ENCODE peak calls at places on chromosome 22, in ten cellular contexts. One of them, this sample, is unnamed.
A peak's percentile ranks its signal among the peaks of the same experiment; 100 is the strongest.

GRCh38 chr22:22201185-22201924 is 43.2 kb upstream of the VPREB1 start:
- DNase-seq in GM12892: peak; percentile 60
- DNase-seq in adrenal gland: no peak
- DNase-seq in tibial nerve: no peak
- DNase-seq in suprapubic skin: no peak
- DNase-seq in erythroblast: peak; percentile 71
- DNase-seq in uterus: no peak
- DNase-seq in H54: peak; percentile 17
- DNase-seq in vagina: no peak
- DNase-seq in GM12891: peak; percentile 53
- DNase-seq in this sample: peak; percentile 16

GRCh38 chr22:36415415-36416168 is 27.8 kb upstream of the MYH9 start:
- DNase-seq in uterus: no peak
- DNase-seq in adrenal gland: no peak
- DNase-seq in suprapubic skin: no peak
- DNase-seq in GM12892: no peak
- DNase-seq in tibial nerve: no peak
- DNase-seq in vagina: no peak
- DNase-seq in GM12891: no peak
- DNase-seq in erythroblast: no peak
- DNase-seq in H54: no peak
- DNase-seq in this sample: no peak

GRCh38 chr22:33274214-33274828 is 216.1 kb upstream of the SYN3 start:
- DNase-seq in adrenal gland: no peak
- DNase-seq in tibial nerve: peak; percentile 21
- DNase-seq in H54: peak; percentile 10
- DNase-seq in erythroblast: peak; percentile 53
- DNase-seq in uterus: no peak
- DNase-seq in vagina: no peak
- DNase-seq in suprapubic skin: no peak
- DNase-seq in GM12892: peak; percentile 42
- DNase-seq in GM12891: peak; percentile 44
- DNase-seq in this sample: peak; percentile 50

GRCh38 chr22:36465232-36466021 is 16.0 kb downstream of the TXN2 start:
- DNase-seq in GM12891: no peak
- DNase-seq in erythroblast: no peak
- DNase-seq in adrenal gland: peak; percentile 96
- DNase-seq in suprapubic skin: no peak
- DNase-seq in GM12892: no peak
- DNase-seq in H54: peak; percentile 64
- DNase-seq in vagina: no peak
- DNase-seq in uterus: peak; percentile 92
- DNase-seq in tibial nerve: no peak
- DNase-seq in this sample: peak; percentile 42

GRCh38 chr22:46262449-46263207 is 515 bp downstream of the PKDREJ start:
- DNase-seq in H54: no peak
- DNase-seq in uterus: peak; percentile 50
- DNase-seq in erythroblast: peak; percentile 76
- DNase-seq in GM12891: no peak
- DNase-seq in tibial nerve: peak; percentile 52
- DNase-seq in GM12892: no peak
- DNase-seq in adrenal gland: peak; percentile 61
- DNase-seq in suprapubic skin: no peak
- DNase-seq in vagina: no peak
- DNase-seq in this sample: no peak

GRCh38 chr22:32622004-32622761 is 147.6 kb downstream of the FBXO7 start:
- DNase-seq in erythroblast: no peak
- DNase-seq in suprapubic skin: no peak
- DNase-seq in H54: no peak
- DNase-seq in GM12892: no peak
- DNase-seq in vagina: no peak
- DNase-seq in tibial nerve: peak; percentile 73
- DNase-seq in adrenal gland: peak; percentile 58
- DNase-seq in GM12891: no peak
- DNase-seq in uterus: peak; percentile 76
- DNase-seq in this sample: no peak

GRCh38 chr22:35064664-35065063 is 1.3 kb upstream of the ISX start:
- DNase-seq in vagina: no peak
- DNase-seq in erythroblast: no peak
- DNase-seq in GM12892: peak; percentile 44
- DNase-seq in H54: peak; percentile 44
- DNase-seq in tibial nerve: no peak
- DNase-seq in adrenal gland: no peak
- DNase-seq in uterus: no peak
- DNase-seq in suprapubic skin: no peak
- DNase-seq in GM12891: peak; percentile 30
- DNase-seq in this sample: peak; percentile 77

GRCh38 chr22:33519140-33519973 is 400.9 kb downstream of the LARGE1 start:
- DNase-seq in H54: peak; percentile 16
- DNase-seq in vagina: no peak
- DNase-seq in GM12891: peak; percentile 50
- DNase-seq in tibial nerve: peak; percentile 76
- DNase-seq in GM12892: peak; percentile 50
- DNase-seq in suprapubic skin: no peak
- DNase-seq in erythroblast: peak; percentile 58
- DNase-seq in adrenal gland: peak; percentile 50
- DNase-seq in uterus: peak; percentile 65
- DNase-seq in this sample: peak; percentile 73

GRCh38 chr22:35742342-35743100 is 24.8 kb downstream of the APOL5 start:
- DNase-seq in uterus: no peak
- DNase-seq in tibial nerve: no peak
- DNase-seq in erythroblast: peak; percentile 88
- DNase-seq in H54: peak; percentile 28
- DNase-seq in vagina: no peak
- DNase-seq in GM12892: no peak
- DNase-seq in suprapubic skin: no peak
- DNase-seq in GM12891: no peak
- DNase-seq in adrenal gland: no peak
- DNase-seq in this sample: no peak

GRCh38 chr22:17601031-17601430 is 27.5 kb downstream of the ATP6V1E1 start:
- DNase-seq in vagina: no peak
- DNase-seq in GM12892: no peak
- DNase-seq in uterus: no peak
- DNase-seq in adrenal gland: no peak
- DNase-seq in tibial nerve: no peak
- DNase-seq in GM12891: no peak
- DNase-seq in H54: no peak
- DNase-seq in suprapubic skin: no peak
- DNase-seq in erythroblast: no peak
- DNase-seq in this sample: no peak

GRCh38 chr22:36930041-36930935 is 16.9 kb downstream of the CSF2RB start:
- DNase-seq in erythroblast: no peak
- DNase-seq in vagina: no peak
- DNase-seq in GM12892: no peak
- DNase-seq in adrenal gland: no peak
- DNase-seq in GM12891: no peak
- DNase-seq in uterus: no peak
- DNase-seq in H54: no peak
- DNase-seq in suprapubic skin: no peak
- DNase-seq in tibial nerve: no peak
- DNase-seq in this sample: no peak

GRCh38 chr22:26174280-26174679 is 5.0 kb downstream of the SEZ6L start:
- DNase-seq in suprapubic skin: no peak
- DNase-seq in uterus: no peak
- DNase-seq in H54: no peak
- DNase-seq in GM12891: no peak
- DNase-seq in tibial nerve: no peak
- DNase-seq in vagina: no peak
- DNase-seq in adrenal gland: no peak
- DNase-seq in erythroblast: no peak
- DNase-seq in GM12892: no peak
- DNase-seq in this sample: peak; percentile 15

GRCh38 chr22:41561335-41561734 is 525 bp downstream of the CSDC2 start:
- DNase-seq in GM12891: no peak
- DNase-seq in H54: no peak
- DNase-seq in suprapubic skin: no peak
- DNase-seq in adrenal gland: no peak
- DNase-seq in vagina: no peak
- DNase-seq in uterus: no peak
- DNase-seq in GM12892: no peak
- DNase-seq in tibial nerve: no peak
- DNase-seq in erythroblast: no peak
- DNase-seq in this sample: no peak

GRCh38 chr22:19466848-19467752 is 11.9 kb downstream of the UFD1 start:
- DNase-seq in tibial nerve: no peak
- DNase-seq in H54: no peak
- DNase-seq in GM12892: no peak
- DNase-seq in uterus: no peak
- DNase-seq in adrenal gland: no peak
- DNase-seq in suprapubic skin: no peak
- DNase-seq in erythroblast: peak; percentile 34
- DNase-seq in GM12891: no peak
- DNase-seq in vagina: peak; percentile 32
- DNase-seq in this sample: no peak
- TF ChIP-seq POLR2A in tibial nerve: no peak
- TF ChIP-seq POLR2A in H54: no peak
- TF ChIP-seq POLR2A in GM12892: no peak
- TF ChIP-seq POLR2A in uterus: no peak
- TF ChIP-seq POLR2A in adrenal gland: no peak
- TF ChIP-seq POLR2A in suprapubic skin: no peak
- TF ChIP-seq POLR2A in erythroblast: no peak
- TF ChIP-seq POLR2A in GM12891: no peak
- TF ChIP-seq POLR2A in vagina: no peak
- TF ChIP-seq POLR2A in this sample: no peak

GRCh38 chr22:30422481-30423295 is 2.9 kb upstream of the MTFP1 start:
- DNase-seq in suprapubic skin: peak; percentile 90
- DNase-seq in adrenal gland: peak; percentile 89
- DNase-seq in H54: no peak
- DNase-seq in uterus: peak; percentile 68
- DNase-seq in erythroblast: peak; percentile 87
- DNase-seq in vagina: peak; percentile 96
- DNase-seq in GM12892: no peak
- DNase-seq in tibial nerve: peak; percentile 65
- DNase-seq in GM12891: no peak
- DNase-seq in this sample: peak; percentile 74

GRCh38 chr22:30421695-30422480 is 3.7 kb upstream of the MTFP1 start:
- DNase-seq in uterus: no peak
- DNase-seq in H54: no peak
- DNase-seq in GM12892: no peak
- DNase-seq in erythroblast: peak; percentile 91
- DNase-seq in suprapubic skin: no peak
- DNase-seq in adrenal gland: no peak
- DNase-seq in vagina: no peak
- DNase-seq in tibial nerve: no peak
- DNase-seq in GM12891: no peak
- DNase-seq in this sample: no peak

GRCh38 chr22:30424471-30425326 is 869 bp upstream of the MTFP1 start:
- DNase-seq in vagina: no peak
- DNase-seq in H54: no peak
- DNase-seq in uterus: no peak
- DNase-seq in GM12892: no peak
- DNase-seq in GM12891: no peak
- DNase-seq in adrenal gland: no peak
- DNase-seq in suprapubic skin: no peak
- DNase-seq in erythroblast: peak; percentile 73
- DNase-seq in tibial nerve: peak; percentile 15
- DNase-seq in this sample: no peak

GRCh38 chr22:30423959-30424380 is 1.6 kb upstream of the MTFP1 start:
- DNase-seq in tibial nerve: peak; percentile 99
- DNase-seq in H54: peak; percentile 72
- DNase-seq in uterus: peak; percentile 99
- DNase-seq in suprapubic skin: peak; percentile 100
- DNase-seq in erythroblast: peak; percentile 99
- DNase-seq in adrenal gland: peak; percentile 99
- DNase-seq in GM12891: peak; percentile 91
- DNase-seq in GM12892: peak; percentile 94
- DNase-seq in vagina: peak; percentile 100
- DNase-seq in this sample: peak; percentile 99

GRCh38 chr22:30423296-30423958 is 2.1 kb upstream of the MTFP1 start:
- DNase-seq in erythroblast: peak; percentile 79
- DNase-seq in uterus: peak; percentile 53
- DNase-seq in GM12892: peak; percentile 47
- DNase-seq in adrenal gland: no peak
- DNase-seq in GM12891: no peak
- DNase-seq in suprapubic skin: peak; percentile 87
- DNase-seq in vagina: peak; percentile 93
- DNase-seq in tibial nerve: no peak
- DNase-seq in H54: no peak
- DNase-seq in this sample: peak; percentile 63
- TF ChIP-seq POLR2A in erythroblast: no peak
- TF ChIP-seq POLR2A in uterus: no peak
- TF ChIP-seq POLR2A in GM12892: peak; percentile 67
- TF ChIP-seq POLR2A in adrenal gland: peak; percentile 83
- TF ChIP-seq POLR2A in GM12891: peak; percentile 87
- TF ChIP-seq POLR2A in suprapubic skin: peak; percentile 83
- TF ChIP-seq POLR2A in vagina: peak; percentile 89
- TF ChIP-seq POLR2A in tibial nerve: peak; percentile 90
- TF ChIP-seq POLR2A in H54: peak; percentile 14
- TF ChIP-seq POLR2A in this sample: peak; percentile 74

DNA sequence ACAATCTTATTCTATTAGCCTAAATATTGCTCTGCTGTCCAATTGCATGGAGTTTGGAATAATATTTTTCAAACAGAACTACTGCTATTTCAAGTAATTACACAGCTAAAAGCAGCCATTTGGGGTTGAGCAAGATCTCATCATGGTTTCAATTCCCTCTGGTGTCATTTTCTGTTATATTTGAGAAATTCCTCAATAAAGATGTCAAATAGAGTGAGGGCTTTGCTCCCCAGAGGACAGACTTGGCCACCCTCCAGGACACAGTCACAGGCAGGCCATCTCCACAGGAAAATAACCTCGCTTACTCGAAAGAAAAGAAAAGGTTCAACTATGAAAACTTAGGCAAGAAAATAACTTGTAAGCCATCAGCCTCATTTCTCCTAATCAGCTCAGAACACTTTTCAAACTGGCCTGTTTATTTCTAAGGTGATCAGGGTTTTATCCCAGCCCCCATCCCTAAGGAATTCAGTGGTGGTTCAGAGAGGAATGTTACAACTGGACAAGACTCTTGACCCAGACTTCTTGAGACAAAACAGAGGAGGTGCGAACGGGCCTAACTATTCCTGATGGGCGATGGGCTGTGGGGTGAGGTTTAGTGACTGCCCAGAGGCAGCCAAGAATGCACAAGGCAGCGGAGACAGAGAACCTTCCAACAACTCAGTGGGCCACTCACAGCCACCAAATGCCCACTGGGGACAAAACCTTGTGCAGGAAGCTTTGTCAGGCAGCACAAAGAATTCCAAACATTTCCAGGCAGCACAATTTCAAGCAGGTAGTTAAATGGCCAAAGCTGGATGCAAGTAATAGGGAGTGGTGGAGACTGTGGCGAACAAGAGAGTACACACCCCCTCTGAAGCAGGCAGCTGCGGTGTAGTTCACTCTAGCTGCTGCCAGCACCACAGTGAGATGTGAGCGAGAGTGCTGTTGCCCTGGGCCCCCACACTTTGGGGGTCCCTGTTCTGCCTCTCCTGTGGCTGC is 29.4 kb downstream of the SCUBE1 start:
- DNase-seq in tibial nerve: peak; percentile 92
- DNase-seq in erythroblast: no peak
- DNase-seq in suprapubic skin: no peak
- DNase-seq in GM12892: no peak
- DNase-seq in GM12891: no peak
- DNase-seq in uterus: peak; percentile 85
- DNase-seq in H54: no peak
- DNase-seq in adrenal gland: no peak
- DNase-seq in vagina: no peak
- DNase-seq in this sample: peak; percentile 66
- TF ChIP-seq POLR2A in tibial nerve: no peak
- TF ChIP-seq POLR2A in erythroblast: no peak
- TF ChIP-seq POLR2A in suprapubic skin: no peak
- TF ChIP-seq POLR2A in GM12892: no peak
- TF ChIP-seq POLR2A in GM12891: no peak
- TF ChIP-seq POLR2A in uterus: no peak
- TF ChIP-seq POLR2A in H54: no peak
- TF ChIP-seq POLR2A in adrenal gland: no peak
- TF ChIP-seq POLR2A in vagina: no peak
- TF ChIP-seq POLR2A in this sample: no peak

GRCh38 chr22:19432092-19432844 is at the start of gene MRPL40:
- DNase-seq in uterus: peak; percentile 88
- DNase-seq in GM12891: peak; percentile 92
- DNase-seq in GM12892: peak; percentile 91
- DNase-seq in H54: peak; percentile 68
- DNase-seq in erythroblast: peak; percentile 97
- DNase-seq in suprapubic skin: peak; percentile 95
- DNase-seq in adrenal gland: peak; percentile 95
- DNase-seq in tibial nerve: peak; percentile 82
- DNase-seq in vagina: no peak
- DNase-seq in this sample: peak; percentile 97
- TF ChIP-seq POLR2A in uterus: peak; percentile 45
- TF ChIP-seq POLR2A in GM12891: peak; percentile 96
- TF ChIP-seq POLR2A in GM12892: peak; percentile 95
- TF ChIP-seq POLR2A in H54: peak; percentile 78
- TF ChIP-seq POLR2A in erythroblast: peak; percentile 99
- TF ChIP-seq POLR2A in suprapubic skin: peak; percentile 59
- TF ChIP-seq POLR2A in adrenal gland: peak; percentile 54
- TF ChIP-seq POLR2A in tibial nerve: peak; percentile 63
- TF ChIP-seq POLR2A in vagina: peak; percentile 59
- TF ChIP-seq POLR2A in this sample: peak; percentile 84

This sample was measured in NB4.